ENCODE peak calls at places on chromosomes 5 and 9, in ten cellular contexts. N, W, G, X, H, R, L, M, V and J are unnamed samples. For H3K4me1, the result is how much of the 10 kb centered on the place peaks cover.

GRCh38 chr9:34771023-34771422 is 61.1 kb upstream of the CCL21 start:
- DNase-seq in N (no peak), W (no peak), G (no peak), X (no peak), H (no peak), R (no peak), L (no peak), M (no peak), V (peak), J (no peak)

GRCh38 chr5:72036951-72037350 is 70.3 kb upstream of the MAP1B start:
- DNase-seq in N (peak), W (peak), G (peak), X (no peak), H (no peak), R (no peak), L (no peak), M (no peak), V (peak), J (no peak)

GRCh38 chr9:130869250-130869649 is 27.4 kb downstream of the QRFP start:
- DNase-seq in N (no peak), W (peak), G (no peak), X (no peak), H (no peak), R (peak), L (peak), M (no peak), V (peak), J (peak)

GRCh38 chr5:150469718-150470470 is 20.4 kb upstream of the RPS14 start:
- DNase-seq in N (no peak), W (peak), G (peak), X (peak), H (no peak), R (no peak), L (no peak), M (no peak), V (peak), J (peak)

GRCh38 chr5:72505026-72505425 is 2.2 kb downstream of the ZNF366 start:
- DNase-seq in N (no peak), W (no peak), G (no peak), X (no peak), H (no peak), R (no peak), L (no peak), M (no peak), V (no peak), J (no peak)

GRCh38 chr5:177300971-177301370 is 2.5 kb downstream of the RAB24 start:
- DNase-seq in N (no peak), W (no peak), G (no peak), X (no peak), H (no peak), R (no peak), L (no peak), M (no peak), V (no peak), J (no peak)

GRCh38 chr9:98707158-98708102 is 1.3 kb downstream of the GABBR2 start:
- DNase-seq in N (peak), W (peak), G (peak), X (peak), H (no peak), R (peak), L (no peak), M (no peak), V (peak), J (peak)

GRCh38 chr5:179313849-179314521 is 31.3 kb downstream of the ADAMTS2 start:
- DNase-seq in N (no peak), W (peak), G (no peak), X (no peak), H (no peak), R (peak), L (peak), M (peak), V (peak), J (peak)

GRCh38 chr9:137295313-137296213 is 6.5 kb downstream of the NRARP start:
- DNase-seq in N (peak), W (no peak), G (no peak), X (peak), H (no peak), R (no peak), L (no peak), M (no peak), V (peak), J (peak)

GRCh38 chr5:124751031-124751430 is 4.6 kb upstream of the ZNF608 start:
- DNase-seq in N (peak), W (no peak), G (peak), X (no peak), H (no peak), R (no peak), L (no peak), M (no peak), V (no peak), J (no peak)

GRCh38 chr9:3012843-3013242 is 168.9 kb upstream of the PUM3 start:
- DNase-seq in N (no peak), W (no peak), G (no peak), X (no peak), H (no peak), R (no peak), L (no peak), M (no peak), V (no peak), J (no peak)

GRCh38 chr5:128579669-128580068 is 41.6 kb upstream of the FBN2 start:
- DNase-seq in N (no peak), W (peak), G (no peak), X (no peak), H (no peak), R (no peak), L (no peak), M (no peak), V (no peak), J (no peak)

GRCh38 chr9:136403538-136403914 is 3.6 kb upstream of the SNAPC4 start:
- DNase-seq in N (no peak), W (no peak), G (no peak), X (no peak), H (peak), R (no peak), L (no peak), M (no peak), V (no peak), J (no peak)

GRCh38 chr9:35274988-35275387 is 113.2 kb downstream of the UNC13B start:
- DNase-seq in N (no peak), W (no peak), G (no peak), X (no peak), H (no peak), R (no peak), L (no peak), M (no peak), V (no peak), J (no peak)

GRCh38 chr5:164317676-164318075 is 812.3 kb downstream of the MAT2B start:
- DNase-seq in N (no peak), W (no peak), G (no peak), X (no peak), H (no peak), R (no peak), L (no peak), M (no peak), V (no peak), J (no peak)

GRCh38 chr5:82358454-82358853 is 80.3 kb upstream of the RPS23 start:
- DNase-seq in N (no peak), W (peak), G (no peak), X (no peak), H (no peak), R (no peak), L (no peak), M (no peak), V (no peak), J (no peak)

GRCh38 chr9:69035438-69036316 is at the start of gene FXN:
- DNase-seq in N (peak), W (peak), G (peak), X (peak), H (peak), R (peak), L (peak), M (peak), V (peak), J (peak)

GRCh38 chr9:8395022-8395421 is 595.4 kb upstream of the DMAC1 start:
- DNase-seq in N (no peak), W (no peak), G (no peak), X (no peak), H (no peak), R (no peak), L (no peak), M (no peak), V (no peak), J (no peak)

GRCh38 chr5:35781181-35781580 is 75.5 kb upstream of the IL7R start:
- DNase-seq in N (no peak), W (peak), G (no peak), X (no peak), H (no peak), R (no peak), L (no peak), M (no peak), V (peak), J (peak)

GRCh38 chr9:32571969-32572899 is 725 bp downstream of the NDUFB6 start:
- DNase-seq in N (peak), W (peak), G (peak), X (peak), H (peak), R (peak), L (peak), M (peak), V (peak), J (peak)

GRCh38 chr9:115595951-115596742 is 478.2 kb upstream of the TNC start:
- DNase-seq in N (no peak), W (peak), G (peak), X (no peak), H (no peak), R (no peak), L (no peak), M (no peak), V (peak), J (peak)
- H3K4me1 ChIP-seq in N (under half), W (under half), G (under half), X (under half), H (under half), R (under half), L (under half), M (under half), V (half or more), J (half or more)

GRCh38 chr5:65969539-65970393 is 43.4 kb downstream of the ERBIN start:
- DNase-seq in N (no peak), W (no peak), G (no peak), X (no peak), H (no peak), R (no peak), L (no peak), M (no peak), V (no peak), J (no peak)

GRCh38 chr5:65971643-65972042 is 45.3 kb downstream of the ERBIN start:
- DNase-seq in N (no peak), W (no peak), G (no peak), X (no peak), H (no peak), R (no peak), L (no peak), M (no peak), V (no peak), J (no peak)

GRCh38 chr5:65961644-65962043 is 35.3 kb downstream of the ERBIN start:
- DNase-seq in N (no peak), W (peak), G (peak), X (no peak), H (no peak), R (no peak), L (no peak), M (no peak), V (peak), J (peak)

GRCh38 chr5:65970481-65971367 is 44.3 kb downstream of the ERBIN start:
- DNase-seq in N (no peak), W (no peak), G (no peak), X (no peak), H (no peak), R (no peak), L (no peak), M (no peak), V (no peak), J (no peak)

DNA sequence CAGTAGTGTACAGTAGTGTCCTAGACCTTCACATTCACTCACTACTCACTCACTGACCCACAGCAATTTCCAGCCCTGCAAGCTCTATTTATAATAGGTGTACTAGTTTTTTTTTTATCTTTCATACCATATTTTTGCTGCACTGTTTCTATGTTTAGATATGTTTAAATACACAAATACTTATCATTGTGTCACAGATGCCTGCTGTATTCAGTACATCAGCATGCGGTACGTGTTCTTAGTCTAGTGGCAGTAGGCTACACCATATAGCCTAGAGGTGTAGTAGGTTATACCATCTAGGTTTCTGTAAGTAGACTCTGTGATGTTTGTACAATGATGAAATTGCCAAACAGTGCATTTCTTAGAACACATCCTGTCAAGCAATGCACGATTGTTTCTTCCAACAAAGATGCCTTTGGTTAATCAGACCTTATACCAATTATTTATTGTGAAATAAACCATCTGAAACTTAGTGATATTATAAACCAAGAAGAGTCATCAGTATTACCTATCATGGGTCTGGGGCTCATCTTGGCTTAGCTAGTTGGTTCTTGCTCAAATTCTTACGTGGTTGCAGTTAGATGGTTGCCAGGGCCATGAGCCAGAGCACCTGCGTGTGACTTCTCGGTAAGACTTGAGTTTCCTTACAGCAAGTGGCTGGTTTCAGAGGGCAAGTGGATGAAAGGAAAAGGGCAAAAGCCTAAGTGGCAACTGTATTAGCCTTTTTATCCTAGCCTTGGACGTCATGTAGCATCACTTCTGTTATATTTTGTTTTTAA is 41.1 kb downstream of the ERBIN start:
- DNase-seq in N (no peak), W (peak), G (no peak), X (no peak), H (no peak), R (no peak), L (no peak), M (no peak), V (no peak), J (no peak)
- H3K4me1 ChIP-seq in N (under half), W (under half), G (under half), X (under half), H (under half), R (under half), L (under half), M (under half), V (under half), J (under half)

GRCh38 chr9:134325096-134325812 is 1.0 kb upstream of the RXRA start:
- DNase-seq in N (no peak), W (peak), G (peak), X (peak), H (no peak), R (peak), L (peak), M (peak), V (peak), J (peak)
- H3K4me1 ChIP-seq in N (under half), W (under half), G (under half), X (under half), H (under half), R (half or more), L (under half), M (under half), V (under half), J (under half)

GRCh38 chr5:96337048-96337781 is 95.8 kb downstream of the PCSK1 start:
- DNase-seq in N (no peak), W (no peak), G (peak), X (no peak), H (no peak), R (no peak), L (no peak), M (no peak), V (peak), J (no peak)

GRCh38 chr5:96338624-96339023 is 94.4 kb downstream of the PCSK1 start:
- DNase-seq in N (no peak), W (no peak), G (no peak), X (no peak), H (no peak), R (peak), L (no peak), M (peak), V (peak), J (no peak)

GRCh38 chr5:96338089-96338488 is 95.0 kb downstream of the PCSK1 start:
- DNase-seq in N (no peak), W (no peak), G (no peak), X (no peak), H (no peak), R (no peak), L (no peak), M (no peak), V (peak), J (no peak)

GRCh38 chr5:96335873-96336272 is 97.2 kb downstream of the PCSK1 start:
- DNase-seq in N (no peak), W (peak), G (no peak), X (no peak), H (no peak), R (no peak), L (no peak), M (no peak), V (peak), J (no peak)

DNA sequence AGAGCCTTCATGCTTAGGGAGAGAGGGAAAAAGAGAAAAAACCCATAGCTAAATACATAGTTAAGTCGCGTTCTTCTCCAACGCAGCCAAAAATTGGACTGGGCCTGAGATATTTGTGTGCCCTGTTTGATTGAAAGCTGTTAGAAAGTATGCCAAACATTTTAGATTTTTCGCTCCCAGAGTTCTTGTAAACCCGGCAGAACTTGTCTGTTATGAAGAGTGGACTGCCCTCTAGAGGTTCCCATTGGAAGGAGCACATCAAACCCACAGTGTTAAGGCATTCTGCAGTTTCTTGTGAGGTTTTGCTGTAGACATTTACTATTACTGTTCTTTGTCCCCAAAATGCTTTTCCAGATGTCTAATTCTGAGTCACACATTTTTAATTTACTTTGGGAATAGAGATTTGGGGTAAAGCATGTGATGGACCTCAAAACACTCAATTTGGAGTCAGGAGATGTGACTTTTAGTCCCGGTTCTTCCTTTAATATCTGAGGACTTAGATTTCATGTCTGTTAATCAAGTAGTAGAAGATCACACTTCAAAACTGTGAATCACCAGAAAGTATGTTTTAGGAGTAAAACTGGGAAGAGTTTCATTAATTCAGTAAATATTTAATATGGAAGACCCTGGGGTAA is 96.6 kb downstream of the PCSK1 start:
- DNase-seq in N (peak), W (peak), G (peak), X (peak), H (peak), R (peak), L (peak), M (peak), V (peak), J (peak)
- H3K4me1 ChIP-seq in N (under half), W (under half), G (under half), X (under half), H (under half), R (under half), L (under half), M (under half), V (half or more), J (under half)

DNA sequence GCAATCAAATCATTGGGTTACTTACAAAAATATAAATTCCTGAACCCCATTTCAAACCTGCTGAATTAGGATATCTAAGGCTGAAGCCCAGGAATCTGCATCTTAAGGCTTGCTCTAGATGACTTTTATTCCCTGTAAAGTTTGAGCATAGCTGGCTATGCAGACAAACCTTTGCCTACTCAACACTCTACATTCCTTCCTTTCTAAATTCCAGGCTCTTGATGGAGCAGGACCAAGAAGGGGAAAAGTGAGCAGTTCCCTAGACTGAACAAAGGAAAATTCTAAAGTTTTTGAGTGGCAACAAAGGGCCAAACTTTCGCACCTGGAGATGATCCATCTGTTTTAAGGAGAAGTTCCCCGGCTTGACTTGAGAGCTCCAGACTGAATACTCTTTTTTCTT is 9.8 kb upstream of the ADRA1B start:
- DNase-seq in N (no peak), W (no peak), G (no peak), X (no peak), H (no peak), R (no peak), L (no peak), M (no peak), V (peak), J (no peak)
- H3K4me1 ChIP-seq in N (under half), W (under half), G (under half), X (half or more), H (under half), R (under half), L (under half), M (under half), V (half or more), J (under half)

GRCh38 chr9:112043423-112043822 is 131.7 kb downstream of the SUSD1 start:
- DNase-seq in N (no peak), W (peak), G (no peak), X (no peak), H (no peak), R (no peak), L (no peak), M (no peak), V (no peak), J (no peak)
- H3K4me1 ChIP-seq in N (under half), W (under half), G (under half), X (half or more), H (under half), R (under half), L (under half), M (under half), V (under half), J (half or more)

GRCh38 chr5:156803404-156803803 is 46.7 kb upstream of the PPP1R2B start:
- DNase-seq in N (no peak), W (no peak), G (no peak), X (no peak), H (no peak), R (no peak), L (no peak), M (no peak), V (no peak), J (no peak)

GRCh38 chr5:156798201-156798600 is 51.9 kb upstream of the PPP1R2B start:
- DNase-seq in N (peak), W (no peak), G (no peak), X (no peak), H (no peak), R (no peak), L (no peak), M (no peak), V (no peak), J (no peak)

GRCh38 chr5:156802501-156802900 is 47.6 kb upstream of the PPP1R2B start:
- DNase-seq in N (peak), W (no peak), G (peak), X (no peak), H (no peak), R (no peak), L (no peak), M (no peak), V (no peak), J (no peak)

GRCh38 chr5:156799171-156799570 is 50.9 kb upstream of the PPP1R2B start:
- DNase-seq in N (no peak), W (no peak), G (no peak), X (no peak), H (no peak), R (no peak), L (no peak), M (no peak), V (no peak), J (no peak)

GRCh38 chr5:156800982-156801381 is 49.1 kb upstream of the PPP1R2B start:
- DNase-seq in N (peak), W (no peak), G (peak), X (no peak), H (no peak), R (no peak), L (no peak), M (no peak), V (no peak), J (no peak)
- H3K4me1 ChIP-seq in N (under half), W (under half), G (under half), X (under half), H (under half), R (under half), L (under half), M (under half), V (under half), J (under half)

GRCh38 chr5:153084476-153084875 is 406.0 kb upstream of the GRIA1 start:
- DNase-seq in N (no peak), W (no peak), G (no peak), X (no peak), H (no peak), R (no peak), L (no peak), M (no peak), V (no peak), J (no peak)
- H3K4me1 ChIP-seq in N (under half), W (under half), G (under half), X (under half), H (under half), R (under half), L (under half), M (under half), V (under half), J (under half)